ENCODE peak calls at places on chromosome 4, in four cellular contexts. B, U, Z and L are unnamed samples.

GRCh38 chr4:32991663-32992062 is 2271.5 kb downstream of the PCDH7 start:
- DNase-seq in B (no peak), U (no peak), Z (no peak), L (no peak)

GRCh38 chr4:54104907-54105306 is 4.9 kb downstream of the GSX2 start:
- DNase-seq in B (no peak), U (no peak), Z (no peak), L (no peak)

GRCh38 chr4:154616731-154617130 is 4.3 kb upstream of the FGG start:
- DNase-seq in B (no peak), U (no peak), Z (no peak), L (no peak)

GRCh38 chr4:82798168-82799005 is at the start of gene SCD5:
- DNase-seq in B (peak; percentile 78), U (peak; percentile 47), Z (peak; percentile 26), L (peak; percentile 73)

GRCh38 chr4:173135241-173135847 is 33.3 kb upstream of the GALNT7 start:
- DNase-seq in B (peak; percentile 34), U (no peak), Z (no peak), L (no peak)

GRCh38 chr4:14827111-14827510 is 175.2 kb upstream of the CPEB2 start:
- DNase-seq in B (peak; percentile 4), U (no peak), Z (no peak), L (no peak)

GRCh38 chr4:175504316-175504715 is 307.7 kb downstream of the GPM6A start:
- DNase-seq in B (no peak), U (no peak), Z (no peak), L (no peak)

GRCh38 chr4:176226736-176227135 is 31.4 kb upstream of the SPATA4 start:
- DNase-seq in B (no peak), U (no peak), Z (peak; percentile 22), L (no peak)

GRCh38 chr4:139734201-139734874 is 68.7 kb downstream of the MGST2 start:
- DNase-seq in B (peak; percentile 91), U (no peak), Z (no peak), L (no peak)

GRCh38 chr4:117971406-117971805 is 62.9 kb upstream of the NDST3 start:
- DNase-seq in B (no peak), U (no peak), Z (no peak), L (no peak)

GRCh38 chr4:65918872-65919271 is 248.6 kb upstream of the EPHA5 start:
- DNase-seq in B (no peak), U (no peak), Z (no peak), L (no peak)

GRCh38 chr4:139299536-139299935 is 1.8 kb upstream of the NAA15 start:
- DNase-seq in B (no peak), U (no peak), Z (peak; percentile 79), L (no peak)

GRCh38 chr4:47383829-47384427 is 79.6 kb downstream of the COMMD8 start:
- DNase-seq in B (peak; percentile 68), U (no peak), Z (peak; percentile 40), L (peak; percentile 18)

GRCh38 chr4:122542411-122543236 is 78.2 kb downstream of the IL21 start:
- DNase-seq in B (peak; percentile 76), U (no peak), Z (peak; percentile 19), L (no peak)

GRCh38 chr4:126071346-126072333 is 756.9 kb downstream of the FAT4 start:
- DNase-seq in B (peak; percentile 89), U (no peak), Z (peak; percentile 1), L (no peak)

GRCh38 chr4:102678695-102679335 is 82.0 kb downstream of the MANBA start:
- DNase-seq in B (no peak), U (no peak), Z (peak; percentile 43), L (no peak)

GRCh38 chr4:146095867-146096266 is 79.7 kb upstream of the LSM6 start:
- DNase-seq in B (no peak), U (no peak), Z (no peak), L (no peak)

GRCh38 chr4:159006202-159006601 is 96.7 kb upstream of the RAPGEF2 start:
- DNase-seq in B (peak; percentile 62), U (no peak), Z (peak; percentile 86), L (peak; percentile 84)

GRCh38 chr4:168551945-168552695 is 55.3 kb downstream of the PALLD start:
- DNase-seq in B (no peak), U (no peak), Z (peak; percentile 46), L (no peak)

GRCh38 chr4:17238633-17239032 is 273.3 kb downstream of the QDPR start:
- DNase-seq in B (no peak), U (no peak), Z (no peak), L (no peak)

GRCh38 chr4:39814403-39815185 is 116.7 kb downstream of the UBE2K start:
- DNase-seq in B (peak; percentile 46), U (no peak), Z (no peak), L (peak; percentile 30)

GRCh38 chr4:4792516-4792915 is 66.9 kb upstream of the MSX1 start:
- DNase-seq in B (no peak), U (no peak), Z (no peak), L (no peak)

GRCh38 chr4:177442623-177443155 is 452 bp upstream of the AGA start:
- DNase-seq in B (no peak), U (no peak), Z (no peak), L (no peak)

GRCh38 chr4:99947608-99948007 is 1.2 kb upstream of the DNAJB14 start:
- DNase-seq in B (peak; percentile 3), U (no peak), Z (no peak), L (no peak)

GRCh38 chr4:158290912-158291311 is 80.6 kb downstream of the TMEM144 start:
- DNase-seq in B (no peak), U (no peak), Z (no peak), L (no peak)

GRCh38 chr4:25723409-25723808 is 67.8 kb downstream of the SLC34A2 start:
- DNase-seq in B (no peak), U (no peak), Z (no peak), L (no peak)

GRCh38 chr4:17785858-17786257 is 4.4 kb upstream of the FAM184B start:
- DNase-seq in B (no peak), U (no peak), Z (no peak), L (no peak)

GRCh38 chr4:150909116-150909515 is 106.0 kb downstream of the LRBA start:
- DNase-seq in B (no peak), U (no peak), Z (no peak), L (no peak)

GRCh38 chr4:19241845-19242244 is 1009.9 kb upstream of the SLIT2 start:
- DNase-seq in B (no peak), U (no peak), Z (no peak), L (no peak)

GRCh38 chr4:57023104-57023503 is 44.4 kb downstream of the POLR2B start:
- DNase-seq in B (peak; percentile 65), U (no peak), Z (peak; percentile 99), L (peak; percentile 45)

GRCh38 chr4:22463179-22463578 is 52.7 kb downstream of the ADGRA3 start:
- DNase-seq in B (no peak), U (no peak), Z (no peak), L (no peak)

GRCh38 chr4:145808021-145808650 is 128.2 kb downstream of the C4orf51 start:
- DNase-seq in B (peak; percentile 90), U (no peak), Z (peak; percentile 98), L (peak; percentile 87)

GRCh38 chr4:147725673-147726072 is 6.2 kb upstream of the ARHGAP10 start:
- DNase-seq in B (no peak), U (no peak), Z (peak; percentile 42), L (peak; percentile 37)

GRCh38 chr4:8278421-8279287 is 9.1 kb downstream of the HTRA3 start:
- DNase-seq in B (peak; percentile 93), U (no peak), Z (peak; percentile 65), L (peak; percentile 41)

GRCh38 chr4:2295535-2296442 is 33.9 kb upstream of the MXD4 start:
- DNase-seq in B (no peak), U (peak; percentile 4), Z (no peak), L (no peak)

DNA sequence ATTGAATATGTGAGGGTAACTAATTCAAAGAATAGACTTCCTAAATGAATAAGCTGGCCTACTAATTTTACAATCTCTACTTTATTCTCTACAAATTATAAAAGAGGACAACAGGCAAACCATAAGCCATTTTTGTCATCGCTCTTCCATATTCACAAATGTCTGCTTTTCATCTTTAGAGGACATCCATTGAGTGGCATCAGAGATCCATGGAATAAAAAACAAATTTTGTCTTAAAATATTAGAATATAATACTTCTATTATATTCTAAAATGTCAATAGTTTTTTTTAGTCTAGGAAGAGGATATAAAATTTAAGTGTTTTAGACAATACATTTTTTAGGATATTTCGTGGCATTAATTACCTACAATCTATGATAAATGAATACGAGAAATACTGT is 300.9 kb upstream of the TACR3 start:
- DNase-seq in B (no peak), U (no peak), Z (no peak), L (no peak)
- TF ChIP-seq CTCF in B (no peak), U (no peak), Z (no peak), L (no peak)

DNA sequence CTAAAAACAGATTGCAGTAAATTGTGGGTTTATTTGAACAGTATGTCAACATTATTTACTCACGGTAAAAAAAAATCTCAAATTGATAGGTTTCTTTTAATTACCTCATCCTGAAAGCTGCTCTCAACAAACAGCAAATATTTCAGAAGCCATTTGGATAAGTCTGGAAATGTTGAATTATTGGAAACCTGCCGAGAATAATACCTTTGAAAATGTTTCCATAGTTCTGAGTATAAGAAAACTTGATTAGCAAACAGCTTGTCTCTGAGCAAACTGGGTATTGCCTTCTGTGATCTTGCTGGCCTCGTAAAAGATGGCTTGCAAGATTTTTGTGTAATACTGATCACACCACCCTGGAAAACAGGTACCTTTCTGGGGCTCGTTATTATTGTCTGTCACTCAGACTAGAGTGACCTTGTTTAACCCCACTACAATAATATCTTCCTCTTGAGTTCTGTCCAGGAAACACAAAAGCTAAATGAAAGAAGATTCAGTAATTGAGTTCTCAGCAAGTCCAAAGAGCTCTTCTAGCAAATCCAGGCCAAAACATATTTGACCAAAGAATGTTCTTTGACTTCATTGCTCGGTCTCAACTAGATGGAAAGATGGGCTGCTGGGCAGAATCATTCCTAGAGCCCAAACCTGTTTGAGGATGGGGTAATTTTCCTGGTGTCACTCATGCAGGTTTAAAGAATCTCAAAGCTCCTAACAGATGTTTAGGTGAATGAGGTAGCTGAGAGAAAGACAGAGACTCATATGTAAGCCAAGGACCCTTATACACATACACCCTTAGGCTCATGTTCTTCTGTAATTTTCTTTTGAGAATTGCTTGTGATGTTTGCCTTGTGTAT is 255.6 kb upstream of the JADE1 start:
- DNase-seq in B (no peak), U (no peak), Z (peak; percentile 13), L (no peak)
- H3K27ac ChIP-seq in B (peak overlapping the region; percentile 83), U (peak overlapping the region; percentile 92), Z (peak overlapping the region; percentile 34), L (peak overlapping the region; percentile 93)

GRCh38 chr4:7194251-7195137 is 2.2 kb downstream of the SORCS2 start:
- DNase-seq in B (no peak), U (peak; percentile 36), Z (peak; percentile 61), L (no peak)
- TF ChIP-seq CTCF in B (peak; percentile 43), U (peak; percentile 12), Z (peak; percentile 67), L (no peak)

GRCh38 chr4:181008164-181008563 is 1235.0 kb upstream of the TENM3 start:
- DNase-seq in B (peak; percentile 30), U (no peak), Z (peak; percentile 25), L (no peak)
- H3K27ac ChIP-seq in B (no peak overlapping the region), U (no peak overlapping the region), Z (no peak overlapping the region), L (no peak overlapping the region)

DNA sequence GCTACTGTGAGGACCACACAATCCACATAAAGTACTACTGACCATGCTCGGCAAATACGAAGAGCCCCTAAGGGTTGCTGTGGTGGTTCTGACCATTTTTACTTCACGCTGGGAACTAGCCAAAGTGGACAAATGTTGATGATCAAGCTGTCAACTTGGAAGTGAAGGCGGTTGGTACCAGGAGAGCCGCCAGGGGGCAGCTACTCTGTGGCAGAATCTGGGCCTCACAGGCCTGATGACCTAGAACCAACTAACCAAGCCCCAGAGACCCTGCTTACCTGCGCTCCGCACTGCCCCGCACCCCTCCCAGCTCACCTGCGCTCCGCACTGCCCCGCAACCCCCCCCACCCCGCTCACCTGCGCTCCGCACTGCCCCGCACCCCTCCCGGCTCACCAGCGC is 5.6 kb downstream of the GAK start:
- DNase-seq in B (peak; percentile 12), U (no peak), Z (peak; percentile 17), L (no peak)
- TF ChIP-seq CTCF in B (peak; percentile 52), U (no peak), Z (peak; percentile 42), L (no peak)

GRCh38 chr4:186621959-186622553 is 66.7 kb upstream of the MTNR1A start:
- DNase-seq in B (peak; percentile 88), U (no peak), Z (no peak), L (peak; percentile 30)
- H3K27ac ChIP-seq in B (peak overlapping the region; percentile 74), U (no peak overlapping the region), Z (no peak overlapping the region), L (peak overlapping the region; percentile 82)